ENCODE peak calls at places on chromosomes 13 and 19, in six cellular contexts. T is activated CD4-positive, alpha-beta T cell treated with anti-CD3 and anti-CD28 coated beads, Interleukin-2, amount 50 U/mL, for 48 hours; X is fibroblast of the conjunctiva; A is activated CD4-positive, CD25-positive, alpha-beta regulatory T cell; L is NT2/D1; V is caudate nucleus. B is an unnamed sample.

GRCh38 chr13:98386632-98387031 is 190.3 kb downstream of the STK24 start:
- DNase-seq in T (no peak), A (no peak), L (no peak), X (no peak), V (no peak), B (no peak)

GRCh38 chr13:30396434-30397075 is 25.7 kb upstream of the UBE2L5 start:
- DNase-seq in V (no peak), T (no peak), L (no peak), A (no peak), X (no peak), B (no peak)

GRCh38 chr13:87120476-87120875 is 550.7 kb upstream of the SLITRK5 start:
- DNase-seq in L (no peak), V (no peak), T (no peak), X (no peak), A (no peak), B (no peak)

GRCh38 chr13:109567315-109567714 is 219.1 kb downstream of the IRS2 start:
- DNase-seq in X (no peak), V (no peak), L (no peak), A (no peak), T (no peak), B (no peak)

GRCh38 chr19:16118489-16119033 is 6.9 kb downstream of the RAB8A start:
- DNase-seq in X (no peak), L (no peak), A (no peak), T (peak), V (no peak), B (no peak)

GRCh38 chr13:41289463-41289881 is 21.6 kb upstream of the NAA16 start:
- DNase-seq in A (no peak), T (no peak), L (no peak), X (no peak), V (no peak), B (no peak)

GRCh38 chr13:109764474-109765292 is 21.7 kb downstream of the IRS2 start:
- DNase-seq in L (no peak), V (peak), X (no peak), T (peak), A (no peak), B (no peak)

GRCh38 chr19:29771708-29772415 is 39.9 kb upstream of the CCNE1 start:
- DNase-seq in L (peak), X (peak), T (peak), V (peak), A (no peak), B (peak)

GRCh38 chr13:39039033-39039432 is 777 bp downstream of the NHLRC3 start:
- DNase-seq in V (no peak), T (no peak), A (no peak), L (no peak), X (no peak), B (no peak)

GRCh38 chr13:27680465-27680864 is 58.8 kb downstream of the POLR1D start:
- DNase-seq in T (no peak), A (no peak), V (no peak), X (no peak), L (no peak), B (no peak)

GRCh38 chr13:113050856-113051431 is 54.6 kb upstream of the F7 start:
- DNase-seq in X (no peak), V (no peak), A (no peak), T (no peak), L (no peak), B (no peak)

GRCh38 chr19:13160557-13160956 is 10.3 kb downstream of the IER2 start:
- DNase-seq in V (no peak), X (no peak), T (no peak), L (no peak), A (no peak), B (no peak)

GRCh38 chr13:33676045-33676699 is 141.8 kb upstream of the RFC3 start:
- DNase-seq in V (no peak), L (no peak), X (no peak), A (no peak), T (no peak), B (no peak)

GRCh38 chr13:32029684-32030083 is 1.9 kb upstream of the FRY start:
- DNase-seq in X (no peak), V (no peak), L (no peak), A (no peak), T (no peak), B (no peak)

GRCh38 chr19:39078436-39079200 is 5.5 kb upstream of the ACP7 start:
- DNase-seq in L (no peak), A (no peak), T (no peak), X (peak), V (peak), B (no peak)

GRCh38 chr19:17092696-17093095 is 17.1 kb downstream of the MYO9B start:
- DNase-seq in L (no peak), X (no peak), V (no peak), A (no peak), T (no peak), B (no peak)

GRCh38 chr19:10769533-10770491 is 51.9 kb downstream of the DNM2 start:
- DNase-seq in X (no peak), T (no peak), A (no peak), L (no peak), V (peak), B (no peak)

GRCh38 chr13:110317093-110317492 is 10.0 kb downstream of the COL4A2 start:
- DNase-seq in V (no peak), L (no peak), T (no peak), A (no peak), X (no peak), B (no peak)

GRCh38 chr19:35291916-35292315 is at the start of gene MAG:
- DNase-seq in X (no peak), A (no peak), L (no peak), V (peak), T (no peak), B (no peak)